ENCODE peak calls at places on chromosomes 5 and 9, in seven cellular contexts. G, R, E, W, F, U and H are unnamed samples.

GRCh38 chr9:9753266-9753665 is 859.5 kb downstream of the PTPRD start:
- DNase-seq in G (no peak), R (no peak), E (no peak), W (no peak), F (no peak), U (no peak), H (no peak)

GRCh38 chr9:133045132-133045531 is 14.3 kb downstream of the GTF3C5 start:
- DNase-seq in G (no peak), R (no peak), E (no peak), W (no peak), F (no peak), U (no peak), H (no peak)

GRCh38 chr5:135426102-135427082 is 20.8 kb downstream of the DCANP1 start:
- DNase-seq in G (peak), R (no peak), E (peak), W (no peak), F (no peak), U (peak), H (no peak)

GRCh38 chr9:105187781-105188180 is 56.7 kb upstream of the SLC44A1 start:
- DNase-seq in G (no peak), R (no peak), E (peak), W (no peak), F (peak), U (no peak), H (no peak)

GRCh38 chr9:115969096-115969495 is 184.5 kb upstream of the PAPPA start:
- DNase-seq in G (no peak), R (no peak), E (no peak), W (no peak), F (no peak), U (no peak), H (no peak)

GRCh38 chr9:95511232-95511951 is 5.4 kb downstream of the PTCH1 start:
- DNase-seq in G (peak), R (peak), E (peak), W (no peak), F (no peak), U (no peak), H (peak)

GRCh38 chr5:3010301-3010952 is 258.9 kb upstream of the IRX2 start:
- DNase-seq in G (no peak), R (no peak), E (no peak), W (no peak), F (no peak), U (no peak), H (no peak)

GRCh38 chr5:155275214-155275613 is 261.7 kb downstream of the KIF4B start:
- DNase-seq in G (no peak), R (no peak), E (no peak), W (no peak), F (no peak), U (no peak), H (no peak)

GRCh38 chr9:68951879-68952659 is 61.8 kb downstream of the PRKACG start:
- DNase-seq in G (no peak), R (no peak), E (no peak), W (no peak), F (no peak), U (no peak), H (no peak)

GRCh38 chr5:108989761-108990392 is 242.2 kb downstream of the FER start:
- DNase-seq in G (no peak), R (no peak), E (peak), W (no peak), F (no peak), U (no peak), H (no peak)

GRCh38 chr5:174618589-174618988 is 105.8 kb upstream of the MSX2 start:
- DNase-seq in G (no peak), R (no peak), E (no peak), W (no peak), F (no peak), U (no peak), H (no peak)

GRCh38 chr5:89179761-89180160 is 296.8 kb upstream of the MEF2C start:
- DNase-seq in G (no peak), R (no peak), E (no peak), W (no peak), F (no peak), U (no peak), H (no peak)

GRCh38 chr5:43042626-43043399 is 2.7 kb upstream of the ANXA2R start:
- DNase-seq in G (peak), R (peak), E (peak), W (peak), F (no peak), U (no peak), H (peak)

GRCh38 chr9:785997-786396 is 55.5 kb upstream of the DMRT1 start:
- DNase-seq in G (no peak), R (no peak), E (no peak), W (no peak), F (no peak), U (no peak), H (no peak)

GRCh38 chr5:134438268-134438622 is 26.6 kb upstream of the CDKN2AIPNL start:
- DNase-seq in G (no peak), R (no peak), E (peak), W (no peak), F (no peak), U (no peak), H (no peak)

GRCh38 chr5:58887721-58888409 is 305.0 kb downstream of the RAB3C start:
- DNase-seq in G (no peak), R (no peak), E (no peak), W (peak), F (no peak), U (no peak), H (no peak)

GRCh38 chr9:70998962-70999361 is 122.5 kb downstream of the TRPM3 start:
- DNase-seq in G (no peak), R (no peak), E (no peak), W (no peak), F (no peak), U (no peak), H (no peak)

GRCh38 chr5:13478831-13479465 is 465.5 kb downstream of the DNAH5 start:
- DNase-seq in G (peak), R (no peak), E (peak), W (no peak), F (peak), U (peak), H (no peak)
- TF ChIP-seq CTCF in G (peak), R (no peak), E (peak), W (peak), F (peak), U (peak), H (no peak)

DNA sequence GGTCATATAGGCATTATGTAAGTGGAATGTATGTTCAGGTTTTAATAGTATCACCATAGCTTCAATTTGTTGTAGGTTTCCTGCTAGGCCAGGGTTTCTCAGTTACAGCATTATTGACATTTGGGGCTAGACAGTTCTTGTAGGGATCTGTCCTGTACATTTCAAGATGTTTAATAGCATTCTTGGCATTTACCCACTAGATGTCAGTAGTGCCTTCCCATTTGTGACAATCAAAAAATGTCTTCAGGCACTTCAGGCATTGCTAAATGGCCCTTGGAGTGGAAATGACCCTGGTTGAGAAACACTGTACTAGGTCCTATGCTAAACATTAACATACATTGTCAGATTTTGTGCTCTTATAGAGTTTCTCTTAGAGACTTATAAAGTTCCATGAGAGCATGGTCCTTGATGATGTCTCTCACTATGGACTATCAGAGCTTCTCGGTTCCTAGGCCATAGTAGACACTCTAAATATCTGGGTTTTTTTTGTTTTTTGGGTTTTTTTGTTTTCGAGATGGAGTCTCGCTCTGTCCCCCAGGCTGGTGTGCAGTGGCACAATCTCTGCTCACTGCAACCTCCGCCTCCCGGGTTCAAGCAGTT is 1.4 kb downstream of the KIF20A start:
- DNase-seq in G (peak), R (no peak), E (peak), W (no peak), F (peak), U (peak), H (no peak)
- TF ChIP-seq CTCF in G (peak), R (no peak), E (peak), W (peak), F (peak), U (peak), H (no peak)

DNA sequence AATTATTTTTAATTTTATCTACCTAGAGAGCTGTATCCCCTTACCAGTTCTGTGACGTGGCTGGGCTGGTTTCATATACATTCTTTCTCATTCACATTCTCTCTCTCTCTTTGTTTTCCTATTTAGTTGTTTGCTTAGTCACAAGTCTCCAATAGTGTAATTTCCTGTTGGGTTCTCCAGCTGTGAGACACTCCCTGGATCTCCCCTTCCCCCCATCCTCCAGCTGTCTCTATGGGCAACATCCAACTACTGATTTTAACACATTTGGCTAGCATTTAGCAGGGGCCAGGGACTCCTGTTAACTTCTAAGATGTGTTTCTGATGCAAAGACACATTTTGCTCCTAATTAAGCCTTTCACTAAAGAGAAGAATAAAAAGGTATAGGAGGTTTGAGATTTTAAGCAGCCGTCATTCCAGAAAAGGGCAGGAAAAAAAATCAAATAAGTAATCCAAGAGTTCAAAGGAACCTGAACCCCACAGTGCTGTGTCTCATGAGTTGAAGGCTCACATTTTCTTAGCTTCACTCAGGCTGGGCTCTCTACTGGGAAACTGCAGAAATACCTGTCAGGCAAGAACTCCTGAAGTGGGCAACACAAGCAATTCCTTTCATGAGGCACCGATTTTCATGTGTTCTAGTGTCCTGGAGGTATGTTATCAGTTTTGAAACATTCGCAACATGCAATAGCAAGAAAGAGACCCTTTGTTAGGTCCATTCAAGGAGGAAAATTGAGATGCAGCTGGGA is 198.7 kb upstream of the C9orf72 start:
- DNase-seq in G (peak), R (no peak), E (peak), W (no peak), F (no peak), U (no peak), H (no peak)
- TF ChIP-seq CTCF in G (no peak), R (no peak), E (no peak), W (no peak), F (no peak), U (no peak), H (no peak)

DNA sequence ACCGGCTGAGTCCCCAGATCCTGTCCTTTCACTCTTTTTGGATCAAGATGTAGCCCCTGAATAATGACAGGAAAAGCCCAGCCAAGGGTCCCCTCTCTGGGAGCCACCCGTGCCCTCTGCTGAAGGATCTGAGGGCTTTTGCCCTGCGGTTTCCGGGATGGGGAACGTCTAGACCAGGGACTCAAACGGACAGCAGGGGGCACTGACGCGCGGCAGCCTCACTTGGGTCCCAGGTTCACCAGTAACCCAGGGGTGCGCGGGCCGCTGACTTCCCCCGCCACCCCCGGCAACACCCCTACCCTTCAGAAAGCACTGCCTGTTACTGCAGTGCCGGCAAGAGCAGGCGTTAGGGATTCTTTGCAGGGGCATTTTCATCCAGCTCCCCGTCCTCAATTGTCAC is 98.7 kb upstream of the FCN2 start:
- DNase-seq in G (peak), R (no peak), E (no peak), W (no peak), F (no peak), U (no peak), H (no peak)
- TF ChIP-seq CTCF in G (peak), R (no peak), E (peak), W (peak), F (peak), U (peak), H (no peak)

GRCh38 chr9:20551835-20552234 is 70.5 kb downstream of the MLLT3 start:
- DNase-seq in G (no peak), R (no peak), E (peak), W (no peak), F (no peak), U (no peak), H (no peak)

GRCh38 chr9:20550326-20550725 is 72.0 kb downstream of the MLLT3 start:
- DNase-seq in G (no peak), R (no peak), E (no peak), W (no peak), F (no peak), U (no peak), H (no peak)

GRCh38 chr9:20553750-20554149 is 68.5 kb downstream of the MLLT3 start:
- DNase-seq in G (no peak), R (no peak), E (no peak), W (no peak), F (no peak), U (no peak), H (no peak)

GRCh38 chr9:20551236-20551635 is 71.1 kb downstream of the MLLT3 start:
- DNase-seq in G (no peak), R (no peak), E (peak), W (no peak), F (no peak), U (no peak), H (no peak)

GRCh38 chr9:20552874-20553624 is 69.2 kb downstream of the MLLT3 start:
- DNase-seq in G (no peak), R (no peak), E (peak), W (no peak), F (no peak), U (no peak), H (no peak)
- TF ChIP-seq CTCF in G (no peak), R (peak), E (peak), W (peak), F (peak), U (no peak), H (no peak)